ENCODE peak calls at places on chromosomes 13 and 19, in seven cellular contexts. U, Z, T, A, M, R and B are unnamed samples.

GRCh38 chr13:24540236-24541126 is 27.9 kb upstream of the PARP4 start:
- DNase-seq in M (no peak), Z (peak; percentile 69), U (no peak), R (no peak), A (no peak), T (no peak), B (no peak)

GRCh38 chr13:45674908-45675307 is 27.2 kb upstream of the CBY2 start:
- DNase-seq in Z (no peak), T (no peak), U (no peak), A (no peak), R (no peak), M (no peak), B (no peak)

GRCh38 chr13:19573072-19573716 is 11.9 kb upstream of the TPTE2 start:
- DNase-seq in A (no peak), T (no peak), R (no peak), Z (no peak), U (no peak), M (no peak), B (no peak)

GRCh38 chr13:41268764-41269163 is 5.4 kb upstream of the MTRF1 start:
- DNase-seq in R (no peak), A (no peak), M (no peak), Z (no peak), U (no peak), T (no peak), B (no peak)

GRCh38 chr19:12611361-12611699 is 610 bp downstream of the ZNF791 start:
- DNase-seq in M (peak; percentile 77), A (peak; percentile 88), U (peak; percentile 77), Z (peak; percentile 74), T (peak; percentile 66), R (peak; percentile 63), B (peak; percentile 86)

GRCh38 chr13:82688400-82688999 is 1193.8 kb downstream of the SLITRK1 start:
- DNase-seq in M (no peak), R (no peak), T (no peak), A (no peak), U (no peak), Z (no peak), B (no peak)

GRCh38 chr13:47175172-47175806 is 278.4 kb upstream of the HTR2A start:
- DNase-seq in T (no peak), Z (no peak), A (no peak), U (no peak), M (no peak), R (no peak), B (no peak)

GRCh38 chr19:3024870-3025515 is 4.1 kb downstream of the TLE2 start:
- DNase-seq in R (no peak), T (no peak), M (peak; percentile 41), U (no peak), Z (no peak), A (no peak), B (no peak)

GRCh38 chr13:74087304-74087703 is 46.9 kb downstream of the KLF12 start:
- DNase-seq in A (no peak), M (no peak), U (no peak), R (no peak), T (no peak), Z (no peak), B (no peak)

GRCh38 chr13:40164137-40164536 is 502.3 kb downstream of the FOXO1 start:
- DNase-seq in A (no peak), T (no peak), R (no peak), M (no peak), Z (no peak), U (no peak), B (no peak)

GRCh38 chr13:21318891-21319532 is 140.1 kb downstream of the ZDHHC20 start:
- DNase-seq in R (no peak), M (no peak), T (no peak), U (no peak), Z (no peak), A (no peak), B (no peak)

GRCh38 chr13:67299072-67299635 is 69.0 kb upstream of the PCDH9 start:
- DNase-seq in Z (no peak), U (no peak), A (no peak), R (no peak), M (no peak), T (no peak), B (no peak)

GRCh38 chr19:47469719-47470118 is 2.0 kb downstream of the SLC8A2 start:
- DNase-seq in U (no peak), M (no peak), Z (no peak), A (no peak), R (no peak), T (no peak), B (no peak)

GRCh38 chr19:35327642-35328041 is 1.3 kb upstream of the CD22 start:
- DNase-seq in Z (no peak), T (no peak), M (no peak), U (no peak), R (no peak), A (no peak), B (no peak)

GRCh38 chr19:35330475-35330874 is 1.5 kb downstream of the CD22 start:
- DNase-seq in T (no peak), U (no peak), Z (peak; percentile 93), A (no peak), M (peak; percentile 26), R (no peak), B (no peak)

GRCh38 chr19:35331551-35332214 is 2.7 kb downstream of the CD22 start:
- DNase-seq in R (no peak), A (no peak), T (no peak), Z (no peak), U (no peak), M (no peak), B (no peak)

GRCh38 chr19:35329323-35329722 is 336 bp downstream of the CD22 start:
- DNase-seq in M (no peak), R (no peak), U (no peak), T (no peak), Z (no peak), A (no peak), B (no peak)

DNA sequence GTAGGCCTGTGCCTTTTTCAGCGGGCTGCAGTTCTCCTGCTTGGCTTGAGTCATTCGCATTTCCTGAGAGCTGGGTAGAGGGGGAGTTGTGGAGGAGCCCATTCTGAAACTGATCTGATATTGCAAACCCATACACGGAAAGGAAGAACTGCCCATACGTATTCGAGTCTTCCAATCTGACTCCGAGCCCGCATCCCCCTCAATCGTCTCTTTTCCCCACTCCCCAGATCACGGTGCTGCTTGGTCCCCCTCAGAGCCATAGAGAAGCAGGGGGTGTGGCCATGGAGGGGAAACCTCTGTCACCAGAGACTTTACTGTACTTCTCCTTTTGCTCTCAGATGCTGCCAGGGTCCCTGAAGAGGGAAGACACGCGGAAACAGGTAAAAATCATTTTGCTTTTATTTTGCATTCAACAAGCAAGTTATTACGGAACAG is at the start of gene CD22:
- DNase-seq in T (no peak), A (no peak), R (no peak), U (no peak), Z (peak; percentile 87), M (no peak), B (no peak)
- H3K27ac ChIP-seq in T (no peak within 1 kb of the TSS), A (no peak within 1 kb of the TSS), R (peak within 1 kb of the TSS; percentile 65), U (no peak within 1 kb of the TSS), Z (peak within 1 kb of the TSS; percentile 82), M (no peak within 1 kb of the TSS), B (no peak within 1 kb of the TSS)

GRCh38 chr13:49620170-49620621 is 8.1 kb upstream of the ARL11 start:
- DNase-seq in M (peak; percentile 33), A (no peak), U (no peak), Z (peak; percentile 88), R (no peak), T (no peak), B (no peak)

GRCh38 chr13:49610176-49610575 is 18.1 kb upstream of the ARL11 start:
- DNase-seq in R (no peak), M (no peak), U (no peak), Z (no peak), A (no peak), T (no peak), B (no peak)

GRCh38 chr13:49616688-49617065 is 11.6 kb upstream of the ARL11 start:
- DNase-seq in R (no peak), T (no peak), M (no peak), U (no peak), Z (no peak), A (no peak), B (no peak)

DNA sequence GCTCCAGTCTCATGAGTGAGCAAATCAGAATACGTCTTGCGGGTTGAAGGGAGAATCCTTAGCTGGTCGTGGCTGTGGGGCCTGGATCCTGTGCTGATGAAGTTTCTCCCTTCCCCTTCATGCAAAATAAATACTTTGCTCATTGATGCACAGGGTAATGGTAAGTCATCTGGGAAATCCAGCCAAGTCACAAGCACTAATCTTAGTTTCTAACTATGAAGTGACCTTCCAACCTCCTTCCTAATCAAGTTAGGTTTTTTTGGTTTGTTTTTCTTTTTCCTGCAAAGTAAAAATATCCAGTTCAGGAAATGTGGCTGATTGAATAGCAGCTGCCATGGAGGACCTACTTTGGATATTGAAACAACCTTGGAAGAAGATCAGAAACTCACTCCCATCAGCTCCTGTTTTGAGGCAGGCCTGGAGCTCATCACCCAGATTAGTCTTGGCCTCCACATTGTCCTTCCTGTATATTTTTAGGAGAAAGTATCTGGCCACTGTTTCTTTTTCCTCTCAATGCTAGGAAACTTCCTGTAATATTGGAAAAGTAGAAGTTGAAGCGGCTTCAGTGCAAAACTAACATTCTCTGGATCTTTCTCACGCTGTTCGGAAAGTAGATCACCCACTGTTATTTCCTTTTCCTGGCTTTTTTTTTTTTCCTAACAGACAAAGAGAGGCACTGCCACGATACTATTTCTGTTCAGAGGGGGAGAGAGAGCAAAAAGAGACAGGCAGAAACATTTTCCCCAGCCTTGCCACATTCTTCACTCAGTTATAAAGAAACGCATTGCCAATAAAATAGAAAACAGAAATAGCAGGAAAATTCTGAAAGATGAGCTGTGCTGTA is 12.2 kb upstream of the ARL11 start:
- DNase-seq in R (no peak), T (no peak), M (no peak), A (no peak), Z (no peak), U (no peak), B (no peak)
- H3K27ac ChIP-seq in R (no peak overlapping the region), T (peak overlapping the region; percentile 82), M (no peak overlapping the region), A (no peak overlapping the region), Z (peak overlapping the region; percentile 33), U (no peak overlapping the region), B (peak overlapping the region; percentile 4)

DNA sequence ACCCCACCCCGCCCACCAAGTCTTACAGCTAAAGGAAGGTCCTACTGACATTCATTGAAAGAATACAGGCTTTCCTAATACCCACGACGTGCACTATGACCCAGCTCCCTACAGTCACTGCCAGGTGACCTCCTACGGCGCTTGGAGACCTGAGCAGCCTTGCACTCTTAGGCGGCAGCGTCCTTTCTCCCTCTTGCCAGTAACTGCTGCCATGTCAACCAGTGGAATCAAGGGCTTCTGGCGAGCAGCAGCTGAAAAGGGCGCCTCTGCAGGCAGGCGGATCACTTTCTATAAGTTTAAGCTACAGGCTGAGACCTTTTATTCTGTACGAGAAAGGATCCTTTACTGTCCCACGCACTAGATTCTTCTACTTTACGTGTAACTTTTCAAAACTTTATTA is 2.0 kb downstream of the KCTD12 start:
- DNase-seq in T (peak; percentile 27), M (peak; percentile 17), A (peak; percentile 73), Z (peak; percentile 81), U (peak; percentile 37), R (peak; percentile 18), B (peak; percentile 74)
- H3K27ac ChIP-seq in T (peak overlapping the region; percentile 89), M (peak overlapping the region; percentile 87), A (peak overlapping the region; percentile 16), Z (peak overlapping the region; percentile 82), U (no peak overlapping the region), R (peak overlapping the region; percentile 86), B (peak overlapping the region; percentile 92)

DNA sequence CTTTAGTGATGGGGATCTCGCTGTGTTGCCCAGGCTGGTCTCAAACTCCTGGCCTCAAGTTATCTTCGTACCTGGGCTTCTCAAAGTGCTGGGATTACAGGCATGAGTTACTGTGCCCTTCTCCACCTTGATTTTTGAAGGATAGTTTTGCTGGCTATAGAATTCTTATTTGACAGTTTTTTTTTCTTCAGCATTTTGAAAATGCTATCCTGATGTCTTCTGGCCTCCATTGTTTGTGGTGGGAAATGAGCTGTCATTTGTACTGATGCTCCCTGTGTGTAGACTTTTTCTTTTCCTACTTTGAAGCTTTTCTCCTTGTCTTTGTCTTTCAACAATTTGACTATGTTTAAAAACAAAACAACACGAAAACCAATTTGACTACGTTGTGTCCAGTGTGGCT is 54.2 kb downstream of the SIPA1L3 start:
- DNase-seq in Z (no peak), M (no peak), A (no peak), R (no peak), T (no peak), U (no peak), B (no peak)
- H3K27ac ChIP-seq in Z (no peak overlapping the region), M (no peak overlapping the region), A (no peak overlapping the region), R (no peak overlapping the region), T (no peak overlapping the region), U (no peak overlapping the region), B (no peak overlapping the region)